ENCODE peak calls at places on chromosome 21, in eight cellular contexts. One of them, this sample, is unnamed.

GRCh38 chr21:41477641-41478318 is 30.2 kb downstream of the TMPRSS2 start:
- DNase-seq in SK-N-SH: no peak
- DNase-seq in GM23248: no peak
- DNase-seq in IMR-90: no peak
- DNase-seq in mammary epithelial cell: peak; percentile 27
- DNase-seq in HCT116: no peak
- DNase-seq in Karpas-422: no peak
- DNase-seq in MM.1S: peak; percentile 92
- DNase-seq in this sample: peak; percentile 61

GRCh38 chr21:20419780-20420179 is 578.4 kb upstream of the NCAM2 start:
- DNase-seq in SK-N-SH: no peak
- DNase-seq in GM23248: no peak
- DNase-seq in IMR-90: no peak
- DNase-seq in mammary epithelial cell: no peak
- DNase-seq in HCT116: no peak
- DNase-seq in Karpas-422: no peak
- DNase-seq in MM.1S: no peak
- DNase-seq in this sample: no peak

GRCh38 chr21:29145354-29145782 is 14.9 kb downstream of the MAP3K7CL start:
- DNase-seq in SK-N-SH: no peak
- DNase-seq in GM23248: peak; percentile 96
- DNase-seq in IMR-90: peak; percentile 95
- DNase-seq in mammary epithelial cell: peak; percentile 93
- DNase-seq in HCT116: no peak
- DNase-seq in Karpas-422: no peak
- DNase-seq in MM.1S: no peak
- DNase-seq in this sample: peak; percentile 69

GRCh38 chr21:29164330-29164942 is 34.0 kb downstream of the MAP3K7CL start:
- DNase-seq in SK-N-SH: peak; percentile 28
- DNase-seq in GM23248: peak; percentile 88
- DNase-seq in IMR-90: peak; percentile 91
- DNase-seq in mammary epithelial cell: peak; percentile 68
- DNase-seq in HCT116: peak; percentile 69
- DNase-seq in Karpas-422: peak; percentile 61
- DNase-seq in MM.1S: peak; percentile 45
- DNase-seq in this sample: no peak

GRCh38 chr21:37845535-37845934 is 70.7 kb downstream of the KCNJ6 start:
- DNase-seq in SK-N-SH: no peak
- DNase-seq in GM23248: no peak
- DNase-seq in IMR-90: no peak
- DNase-seq in mammary epithelial cell: no peak
- DNase-seq in HCT116: no peak
- DNase-seq in Karpas-422: no peak
- DNase-seq in MM.1S: no peak
- DNase-seq in this sample: no peak

GRCh38 chr21:41772351-41773080 is 5.7 kb upstream of the RIPK4 start:
- DNase-seq in SK-N-SH: no peak
- DNase-seq in GM23248: no peak
- DNase-seq in IMR-90: no peak
- DNase-seq in mammary epithelial cell: no peak
- DNase-seq in HCT116: no peak
- DNase-seq in Karpas-422: no peak
- DNase-seq in MM.1S: no peak
- DNase-seq in this sample: no peak

GRCh38 chr21:7957713-7958064 is 2563.7 kb upstream of the TPTE start:
- DNase-seq in SK-N-SH: no peak
- DNase-seq in GM23248: no peak
- DNase-seq in IMR-90: no peak
- DNase-seq in mammary epithelial cell: no peak
- DNase-seq in HCT116: no peak
- DNase-seq in Karpas-422: no peak
- DNase-seq in MM.1S: no peak
- DNase-seq in this sample: no peak

GRCh38 chr21:44444286-44444931 is 10.9 kb upstream of the LRRC3 start:
- DNase-seq in SK-N-SH: no peak
- DNase-seq in GM23248: no peak
- DNase-seq in IMR-90: no peak
- DNase-seq in mammary epithelial cell: no peak
- DNase-seq in HCT116: peak; percentile 36
- DNase-seq in Karpas-422: peak; percentile 66
- DNase-seq in MM.1S: no peak
- DNase-seq in this sample: no peak

GRCh38 chr21:18155508-18156193 is 89.0 kb upstream of the CHODL start:
- DNase-seq in SK-N-SH: no peak
- DNase-seq in GM23248: no peak
- DNase-seq in IMR-90: no peak
- DNase-seq in mammary epithelial cell: no peak
- DNase-seq in HCT116: no peak
- DNase-seq in Karpas-422: no peak
- DNase-seq in MM.1S: peak; percentile 88
- DNase-seq in this sample: no peak

GRCh38 chr21:37358392-37358791 is 8.2 kb upstream of the DYRK1A start:
- DNase-seq in SK-N-SH: no peak
- DNase-seq in GM23248: no peak
- DNase-seq in IMR-90: no peak
- DNase-seq in mammary epithelial cell: peak; percentile 34
- DNase-seq in HCT116: no peak
- DNase-seq in Karpas-422: peak; percentile 34
- DNase-seq in MM.1S: no peak
- DNase-seq in this sample: peak; percentile 37

GRCh38 chr21:28066051-28066450 is 926.6 kb downstream of the LTN1 start:
- DNase-seq in SK-N-SH: no peak
- DNase-seq in GM23248: peak; percentile 23
- DNase-seq in IMR-90: peak; percentile 8
- DNase-seq in mammary epithelial cell: peak; percentile 27
- DNase-seq in HCT116: no peak
- DNase-seq in Karpas-422: peak; percentile 46
- DNase-seq in MM.1S: peak; percentile 66
- DNase-seq in this sample: no peak

GRCh38 chr21:38619865-38620513 is 121.7 kb upstream of the ERG start:
- DNase-seq in SK-N-SH: no peak
- DNase-seq in GM23248: peak; percentile 96
- DNase-seq in IMR-90: no peak
- DNase-seq in mammary epithelial cell: peak; percentile 83
- DNase-seq in HCT116: no peak
- DNase-seq in Karpas-422: no peak
- DNase-seq in MM.1S: no peak
- DNase-seq in this sample: no peak

GRCh38 chr21:38984982-38985422 is 179.3 kb downstream of the ETS2 start:
- DNase-seq in SK-N-SH: peak; percentile 79
- DNase-seq in GM23248: peak; percentile 89
- DNase-seq in IMR-90: peak; percentile 86
- DNase-seq in mammary epithelial cell: peak; percentile 43
- DNase-seq in HCT116: no peak
- DNase-seq in Karpas-422: no peak
- DNase-seq in MM.1S: no peak
- DNase-seq in this sample: peak; percentile 72

GRCh38 chr21:27021801-27022200 is 54.9 kb upstream of the ADAMTS5 start:
- DNase-seq in SK-N-SH: no peak
- DNase-seq in GM23248: no peak
- DNase-seq in IMR-90: no peak
- DNase-seq in mammary epithelial cell: no peak
- DNase-seq in HCT116: no peak
- DNase-seq in Karpas-422: no peak
- DNase-seq in MM.1S: no peak
- DNase-seq in this sample: no peak

GRCh38 chr21:17858764-17859163 is 39.6 kb upstream of the C21orf91 start:
- DNase-seq in SK-N-SH: no peak
- DNase-seq in GM23248: no peak
- DNase-seq in IMR-90: no peak
- DNase-seq in mammary epithelial cell: no peak
- DNase-seq in HCT116: no peak
- DNase-seq in Karpas-422: no peak
- DNase-seq in MM.1S: no peak
- DNase-seq in this sample: no peak

GRCh38 chr21:39788383-39788782 is 43.4 kb downstream of the IGSF5 start:
- DNase-seq in SK-N-SH: peak; percentile 75
- DNase-seq in GM23248: peak; percentile 48
- DNase-seq in IMR-90: peak; percentile 12
- DNase-seq in mammary epithelial cell: peak; percentile 71
- DNase-seq in HCT116: peak; percentile 66
- DNase-seq in Karpas-422: peak; percentile 48
- DNase-seq in MM.1S: peak; percentile 51
- DNase-seq in this sample: no peak

GRCh38 chr21:32886339-32886738 is 114.8 kb upstream of the PAXBP1 start:
- DNase-seq in SK-N-SH: no peak
- DNase-seq in GM23248: no peak
- DNase-seq in IMR-90: no peak
- DNase-seq in mammary epithelial cell: no peak
- DNase-seq in HCT116: no peak
- DNase-seq in Karpas-422: no peak
- DNase-seq in MM.1S: peak; percentile 82
- DNase-seq in this sample: peak; percentile 73
- H2AFZ ChIP-seq in SK-N-SH: peak overlapping the region; percentile 53
- H2AFZ ChIP-seq in GM23248: no peak overlapping the region
- H2AFZ ChIP-seq in IMR-90: peak overlapping the region; percentile 43
- H2AFZ ChIP-seq in mammary epithelial cell: peak overlapping the region; percentile 61
- H2AFZ ChIP-seq in HCT116: no peak overlapping the region
- H2AFZ ChIP-seq in Karpas-422: no peak overlapping the region
- H2AFZ ChIP-seq in MM.1S: peak overlapping the region; percentile 67
- H2AFZ ChIP-seq in this sample: peak overlapping the region; percentile 95

DNA sequence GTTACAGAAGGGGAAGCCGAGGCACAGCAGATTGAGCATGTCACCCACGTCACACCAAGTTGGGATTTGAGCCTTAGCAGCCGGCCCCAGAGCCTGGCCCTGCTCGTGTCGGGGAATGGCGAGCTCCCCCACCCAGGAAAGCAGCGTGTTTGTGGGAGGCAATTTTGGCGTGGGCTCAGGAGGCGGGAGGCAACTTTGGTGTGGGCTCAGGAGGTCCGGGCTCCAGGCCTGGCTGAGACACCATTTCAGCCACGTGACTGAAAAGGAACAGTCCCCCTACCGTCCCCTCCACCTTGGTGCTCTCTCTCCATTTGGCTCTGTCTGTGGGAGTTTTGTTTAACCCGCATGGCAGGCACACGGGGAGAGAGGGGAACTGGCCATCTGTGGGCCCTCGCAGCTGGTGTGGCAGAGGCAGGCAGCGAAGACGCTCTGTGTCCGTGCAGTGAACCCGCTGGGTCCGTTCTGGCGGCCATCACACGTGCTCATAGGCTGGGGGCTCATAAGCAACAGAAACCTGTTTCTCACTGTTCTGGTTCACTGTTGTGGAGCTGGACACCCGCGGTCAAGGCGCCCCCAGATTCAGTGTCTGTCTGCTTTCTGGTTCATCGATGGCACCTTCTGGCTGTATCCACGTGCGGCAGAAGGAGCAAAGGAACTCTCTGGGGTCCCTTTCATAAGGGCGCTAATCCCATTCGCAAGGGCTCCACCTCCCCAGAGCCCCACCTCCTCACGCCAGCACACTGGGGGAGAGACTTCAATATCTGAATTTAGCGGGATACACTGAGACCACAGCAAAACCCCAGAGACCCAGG is 110.2 kb downstream of the CRYAA start:
- DNase-seq in SK-N-SH: no peak
- DNase-seq in GM23248: no peak
- DNase-seq in IMR-90: no peak
- DNase-seq in mammary epithelial cell: no peak
- DNase-seq in HCT116: no peak
- DNase-seq in Karpas-422: no peak
- DNase-seq in MM.1S: no peak
- DNase-seq in this sample: no peak
- H3K9ac ChIP-seq in SK-N-SH: no peak overlapping the region
- H3K9ac ChIP-seq in GM23248: no peak overlapping the region
- H3K9ac ChIP-seq in IMR-90: no peak overlapping the region
- H3K9ac ChIP-seq in mammary epithelial cell: no peak overlapping the region
- H3K9ac ChIP-seq in HCT116: no peak overlapping the region
- H3K9ac ChIP-seq in Karpas-422: no peak overlapping the region
- H3K9ac ChIP-seq in MM.1S: no peak overlapping the region
- H3K9ac ChIP-seq in this sample: no peak overlapping the region

DNA sequence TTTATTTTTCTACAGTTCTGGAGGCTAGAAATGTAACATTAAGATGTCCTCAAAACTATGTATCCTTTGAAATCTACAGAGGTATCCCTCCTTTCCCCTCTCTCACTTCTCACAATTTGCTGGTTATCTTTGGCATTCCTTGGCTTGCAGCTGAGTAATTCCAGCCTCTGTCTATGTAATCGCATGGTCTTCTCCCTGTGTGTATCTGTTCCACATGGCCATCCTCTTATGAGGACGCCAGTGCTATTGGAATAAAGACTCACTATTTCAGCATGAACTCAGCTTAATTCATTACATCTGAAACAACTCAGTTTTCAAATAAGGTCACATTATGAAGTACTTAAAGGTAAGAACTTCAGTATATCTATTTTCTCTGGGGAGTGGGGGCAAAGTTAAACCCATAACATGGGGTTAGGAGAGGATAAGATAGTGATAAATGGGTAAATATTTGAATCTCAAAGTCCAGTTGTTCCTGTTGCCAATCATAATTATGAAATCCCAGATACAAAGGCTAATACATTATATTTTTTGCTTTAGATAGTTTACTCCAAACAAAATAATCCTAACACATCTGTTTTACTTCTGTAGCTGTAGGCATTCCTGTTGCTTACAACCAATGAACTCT is 1290.8 kb downstream of the NCAM2 start:
- DNase-seq in SK-N-SH: no peak
- DNase-seq in GM23248: no peak
- DNase-seq in IMR-90: no peak
- DNase-seq in mammary epithelial cell: no peak
- DNase-seq in HCT116: no peak
- DNase-seq in Karpas-422: no peak
- DNase-seq in MM.1S: no peak
- DNase-seq in this sample: no peak
- H2AFZ ChIP-seq in SK-N-SH: no peak overlapping the region
- H2AFZ ChIP-seq in GM23248: no peak overlapping the region
- H2AFZ ChIP-seq in IMR-90: no peak overlapping the region
- H2AFZ ChIP-seq in mammary epithelial cell: no peak overlapping the region
- H2AFZ ChIP-seq in HCT116: no peak overlapping the region
- H2AFZ ChIP-seq in Karpas-422: no peak overlapping the region
- H2AFZ ChIP-seq in MM.1S: no peak overlapping the region
- H2AFZ ChIP-seq in this sample: no peak overlapping the region

GRCh38 chr21:45819478-45820170 is 161.9 kb upstream of the COL6A1 start:
- DNase-seq in SK-N-SH: peak; percentile 83
- DNase-seq in GM23248: no peak
- DNase-seq in IMR-90: no peak
- DNase-seq in mammary epithelial cell: no peak
- DNase-seq in HCT116: no peak
- DNase-seq in Karpas-422: no peak
- DNase-seq in MM.1S: no peak
- DNase-seq in this sample: no peak

GRCh38 chr21:45817345-45817744 is 164.2 kb upstream of the COL6A1 start:
- DNase-seq in SK-N-SH: no peak
- DNase-seq in GM23248: no peak
- DNase-seq in IMR-90: no peak
- DNase-seq in mammary epithelial cell: no peak
- DNase-seq in HCT116: no peak
- DNase-seq in Karpas-422: no peak
- DNase-seq in MM.1S: no peak
- DNase-seq in this sample: no peak

GRCh38 chr21:45818904-45819285 is 162.7 kb upstream of the COL6A1 start:
- DNase-seq in SK-N-SH: no peak
- DNase-seq in GM23248: peak; percentile 84
- DNase-seq in IMR-90: peak; percentile 84
- DNase-seq in mammary epithelial cell: peak; percentile 78
- DNase-seq in HCT116: no peak
- DNase-seq in Karpas-422: no peak
- DNase-seq in MM.1S: no peak
- DNase-seq in this sample: peak; percentile 52

GRCh38 chr21:45816794-45817193 is 164.8 kb upstream of the COL6A1 start:
- DNase-seq in SK-N-SH: no peak
- DNase-seq in GM23248: no peak
- DNase-seq in IMR-90: no peak
- DNase-seq in mammary epithelial cell: no peak
- DNase-seq in HCT116: no peak
- DNase-seq in Karpas-422: no peak
- DNase-seq in MM.1S: no peak
- DNase-seq in this sample: no peak

GRCh38 chr21:45818276-45818903 is 163.2 kb upstream of the COL6A1 start:
- DNase-seq in SK-N-SH: no peak
- DNase-seq in GM23248: peak; percentile 76
- DNase-seq in IMR-90: peak; percentile 90
- DNase-seq in mammary epithelial cell: peak; percentile 66
- DNase-seq in HCT116: no peak
- DNase-seq in Karpas-422: no peak
- DNase-seq in MM.1S: no peak
- DNase-seq in this sample: no peak
- H3K9ac ChIP-seq in SK-N-SH: no peak overlapping the region
- H3K9ac ChIP-seq in GM23248: no peak overlapping the region
- H3K9ac ChIP-seq in IMR-90: no peak overlapping the region
- H3K9ac ChIP-seq in mammary epithelial cell: no peak overlapping the region
- H3K9ac ChIP-seq in HCT116: no peak overlapping the region
- H3K9ac ChIP-seq in Karpas-422: no peak overlapping the region
- H3K9ac ChIP-seq in MM.1S: no peak overlapping the region
- H3K9ac ChIP-seq in this sample: no peak overlapping the region

This sample was measured in DND-41.